ENCODE peak calls at places on chromosomes 3 and 15, in six cellular contexts. Q is T-helper 17 cell; C is WTC11; I is AG09309; W is GM12891; U is CD8-positive, alpha-beta T cell. V is an unnamed sample.

GRCh38 chr15:22874256-22874655 is 35.8 kb downstream of the NIPA2 start:
- DNase-seq in Q (no peak), C (no peak), I (no peak), W (no peak), U (no peak), V (no peak)

GRCh38 chr15:70127797-70128756 is 30.4 kb upstream of the TLE3 start:
- DNase-seq in Q (no peak), C (no peak), I (no peak), W (no peak), U (no peak), V (no peak)

GRCh38 chr3:193801094-193801493 is 208.1 kb downstream of the OPA1 start:
- DNase-seq in Q (no peak), C (no peak), I (no peak), W (no peak), U (no peak), V (no peak)

GRCh38 chr15:29102911-29103824 is 166.5 kb downstream of the NSMCE3 start:
- DNase-seq in Q (no peak), C (no peak), I (no peak), W (no peak), U (no peak), V (no peak)

GRCh38 chr15:59232476-59232875 is 25.8 kb downstream of the LDHAL6B start:
- DNase-seq in Q (no peak), C (no peak), I (peak), W (no peak), U (no peak), V (no peak)

GRCh38 chr3:36763111-36763849 is 1.1 kb downstream of the DCLK3 start:
- DNase-seq in Q (no peak), C (no peak), I (no peak), W (no peak), U (no peak), V (no peak)

GRCh38 chr3:194761384-194761783 is 75.7 kb downstream of the FAM43A start:
- DNase-seq in Q (no peak), C (no peak), I (no peak), W (no peak), U (no peak), V (no peak)

GRCh38 chr3:11482024-11482423 is 161.7 kb downstream of the VGLL4 start:
- DNase-seq in Q (no peak), C (no peak), I (no peak), W (no peak), U (no peak), V (peak)

GRCh38 chr15:36478561-36478960 is 100.9 kb upstream of the CDIN1 start:
- DNase-seq in Q (no peak), C (no peak), I (no peak), W (no peak), U (no peak), V (no peak)

GRCh38 chr3:17639257-17639656 is 103.2 kb downstream of the TBC1D5 start:
- DNase-seq in Q (no peak), C (no peak), I (no peak), W (no peak), U (no peak), V (no peak)

GRCh38 chr15:73239564-73240208 is 129.1 kb downstream of the HCN4 start:
- DNase-seq in Q (no peak), C (no peak), I (no peak), W (no peak), U (no peak), V (no peak)

GRCh38 chr3:53844262-53845102 is 1.7 kb downstream of the CHDH start:
- DNase-seq in Q (no peak), C (no peak), I (no peak), W (no peak), U (no peak), V (peak)

V was measured in left colon.